ENCODE peak calls at places on chromosomes 13 and 19, in six cellular contexts. Z, D, F, T, I and L are unnamed samples.

GRCh38 chr19:29263305-29264080 is 50.5 kb upstream of the UQCRFS1 start:
- DNase-seq in D (peak), F (no peak), I (no peak), T (peak), Z (no peak), L (no peak)

GRCh38 chr19:5338661-5339469 is 1.7 kb downstream of the PTPRS start:
- DNase-seq in F (no peak), Z (no peak), I (no peak), T (peak), D (peak), L (no peak)

GRCh38 chr19:2561895-2562294 is 86.0 kb downstream of the GADD45B start:
- DNase-seq in D (no peak), F (no peak), T (no peak), I (peak), Z (no peak), L (no peak)

GRCh38 chr19:18587561-18587960 is 1.0 kb upstream of the REX1BD start:
- DNase-seq in Z (no peak), D (no peak), T (no peak), I (no peak), F (no peak), L (no peak)

GRCh38 chr19:5298502-5298901 is 42.1 kb downstream of the PTPRS start:
- DNase-seq in Z (no peak), T (no peak), I (peak), F (no peak), D (no peak), L (no peak)

GRCh38 chr13:40187324-40187795 is 479.1 kb downstream of the FOXO1 start:
- DNase-seq in Z (no peak), D (no peak), I (no peak), T (no peak), F (no peak), L (no peak)

GRCh38 chr13:51585696-51586095 is 1.4 kb downstream of the WDFY2 start:
- DNase-seq in Z (peak), I (no peak), T (no peak), F (no peak), D (no peak), L (no peak)

GRCh38 chr13:46341112-46341711 is 45.8 kb downstream of the RUBCNL start:
- DNase-seq in I (no peak), D (no peak), Z (peak), T (no peak), F (no peak), L (no peak)

GRCh38 chr13:111938743-111939142 is 128.2 kb upstream of the SOX1 start:
- DNase-seq in Z (no peak), T (no peak), D (no peak), I (no peak), F (no peak), L (no peak)

GRCh38 chr19:56751078-56751489 is 79.5 kb upstream of the ZNF835 start:
- DNase-seq in D (no peak), F (peak), Z (no peak), I (no peak), T (no peak), L (no peak)